ENCODE peak calls at places on chromosomes 1 and 21, in nine cellular contexts. T is lung; X is prostate gland; O is cardiac muscle cell; Q is IMR-90; J is neuronal stem cell; L is CD8-positive, alpha-beta T cell; R is Caco-2; G is sigmoid colon. N is an unnamed sample.

GRCh38 chr21:33655591-33656221 is 13.4 kb downstream of the ITSN1 start:
- DNase-seq in J (no peak), Q (peak; percentile 97), X (no peak), G (no peak), O (peak; percentile 87), R (peak; percentile 87), L (no peak), T (peak; percentile 49), N (peak; percentile 97)

GRCh38 chr1:153845158-153845557 is 70.0 kb downstream of the SLC27A3 start:
- DNase-seq in G (no peak), O (no peak), Q (no peak), T (no peak), J (no peak), L (no peak), X (no peak), R (no peak), N (no peak)

GRCh38 chr1:35637401-35637809 is 3.9 kb downstream of the PSMB2 start:
- DNase-seq in R (no peak), G (no peak), J (no peak), Q (peak; percentile 62), T (no peak), L (no peak), X (no peak), O (peak; percentile 59), N (no peak)

GRCh38 chr1:907611-908451 is 15.9 kb upstream of the SAMD11 start:
- DNase-seq in T (no peak), O (no peak), J (no peak), L (no peak), R (peak; percentile 7), Q (no peak), G (peak; percentile 54), X (no peak), N (no peak)

GRCh38 chr1:71222668-71223067 is 141.8 kb upstream of the ZRANB2 start:
- DNase-seq in T (no peak), G (no peak), J (no peak), R (no peak), L (no peak), X (no peak), O (peak; percentile 6), Q (no peak), N (no peak)

GRCh38 chr1:205963756-205964155 is 20.5 kb upstream of the SLC26A9 start:
- DNase-seq in R (no peak), T (no peak), J (no peak), O (no peak), Q (no peak), G (no peak), X (no peak), L (no peak), N (no peak)

GRCh38 chr1:1157914-1158710 is 15.6 kb upstream of the TTLL10 start:
- DNase-seq in O (peak; percentile 43), G (peak; percentile 79), J (peak; percentile 63), T (peak; percentile 53), L (no peak), X (peak; percentile 56), R (no peak), Q (no peak), N (peak; percentile 34)

GRCh38 chr1:41657679-41658078 is 173.2 kb upstream of the EDN2 start:
- DNase-seq in G (peak; percentile 28), Q (no peak), O (no peak), L (no peak), T (no peak), J (no peak), R (no peak), X (no peak), N (no peak)

GRCh38 chr1:89720839-89721238 is 87.9 kb downstream of the LRRC8C start:
- DNase-seq in R (no peak), J (no peak), L (no peak), Q (no peak), T (no peak), X (no peak), G (no peak), O (no peak), N (no peak)
- H3K4me1 ChIP-seq in R (no peaks in the 10 kb centered on the region), J (no peaks in the 10 kb centered on the region), L (peaks cover 65% of the 10 kb centered on the region), Q (peaks cover 13% of the 10 kb centered on the region), T (peaks cover 5% of the 10 kb centered on the region), X (no peaks in the 10 kb centered on the region), G (peaks cover 17% of the 10 kb centered on the region), O (peaks cover 3% of the 10 kb centered on the region), N (peaks cover 53% of the 10 kb centered on the region)

GRCh38 chr1:24112381-24113169 is 640 bp upstream of the MYOM3 start:
- DNase-seq in G (peak; percentile 85), O (peak; percentile 72), T (peak; percentile 68), X (peak; percentile 66), Q (peak; percentile 65), J (no peak), R (peak; percentile 74), L (peak; percentile 6), N (peak; percentile 40)

GRCh38 chr1:24111264-24111997 is 504 bp downstream of the MYOM3 start:
- DNase-seq in G (no peak), Q (no peak), X (peak; percentile 50), T (no peak), R (no peak), J (no peak), L (no peak), O (peak; percentile 15), N (no peak)

GRCh38 chr1:24109686-24110475 is 2.1 kb downstream of the MYOM3 start:
- DNase-seq in L (no peak), R (no peak), T (no peak), G (no peak), O (no peak), X (no peak), J (no peak), Q (no peak), N (no peak)

GRCh38 chr1:24110642-24111263 is 1.2 kb downstream of the MYOM3 start:
- DNase-seq in J (no peak), L (no peak), Q (no peak), G (no peak), R (no peak), T (no peak), O (no peak), X (no peak), N (no peak)

GRCh38 chr1:24111998-24112380 is at the start of gene MYOM3:
- DNase-seq in T (no peak), L (no peak), Q (no peak), G (no peak), O (no peak), J (no peak), X (no peak), R (no peak), N (no peak)
- H3K27me3 ChIP-seq in T (no peaks in the 10 kb centered on the region), L (no peaks in the 10 kb centered on the region), Q (peaks cover 44% of the 10 kb centered on the region), G (no peaks in the 10 kb centered on the region), O (no peaks in the 10 kb centered on the region), J (no peaks in the 10 kb centered on the region), X (no peaks in the 10 kb centered on the region), R (no peaks in the 10 kb centered on the region), N (no peaks in the 10 kb centered on the region)

GRCh38 chr1:109837852-109838570 is 72.6 kb upstream of the CSF1 start:
- DNase-seq in T (no peak), J (no peak), G (no peak), X (no peak), Q (no peak), R (no peak), L (no peak), O (no peak), N (no peak)

GRCh38 chr1:109840011-109840629 is 70.5 kb upstream of the CSF1 start:
- DNase-seq in L (no peak), R (no peak), J (no peak), O (peak; percentile 85), X (no peak), Q (peak; percentile 55), G (no peak), T (no peak), N (no peak)

GRCh38 chr1:109838838-109839240 is 71.8 kb upstream of the CSF1 start:
- DNase-seq in O (peak; percentile 34), T (no peak), L (no peak), R (no peak), G (peak; percentile 76), Q (peak; percentile 77), X (no peak), J (no peak), N (peak; percentile 60)

GRCh38 chr1:109832935-109833334 is 69.2 kb upstream of the EPS8L3 start:
- DNase-seq in G (no peak), Q (no peak), O (no peak), R (no peak), X (no peak), L (no peak), J (no peak), T (no peak), N (no peak)

GRCh38 chr1:109834951-109835350 is 71.2 kb upstream of the EPS8L3 start:
- DNase-seq in G (no peak), Q (no peak), R (no peak), O (no peak), X (no peak), T (no peak), J (no peak), L (no peak), N (no peak)
- H3K9me3 ChIP-seq in G (no peaks in the 10 kb centered on the region), Q (peaks cover 2% of the 10 kb centered on the region), R (no peaks in the 10 kb centered on the region), O (peaks cover 3% of the 10 kb centered on the region), X (no peaks in the 10 kb centered on the region), T (peaks cover 5% of the 10 kb centered on the region), J (peaks cover 2% of the 10 kb centered on the region), L (no peaks in the 10 kb centered on the region), N (no peaks in the 10 kb centered on the region)

GRCh38 chr1:31799895-31800676 is 15.7 kb downstream of the SPOCD1 start:
- DNase-seq in R (no peak), J (no peak), X (no peak), T (no peak), O (no peak), L (no peak), Q (no peak), G (peak; percentile 60), N (no peak)

GRCh38 chr1:31798433-31799195 is 17.2 kb downstream of the SPOCD1 start:
- DNase-seq in Q (peak; percentile 90), L (no peak), R (no peak), X (no peak), T (no peak), J (no peak), G (peak; percentile 51), O (peak; percentile 80), N (peak; percentile 82)

GRCh38 chr1:31798086-31798432 is 17.8 kb downstream of the SPOCD1 start:
- DNase-seq in Q (no peak), R (no peak), J (no peak), L (no peak), X (no peak), O (no peak), T (no peak), G (peak; percentile 52), N (no peak)

GRCh38 chr1:31800677-31800967 is 15.2 kb downstream of the SPOCD1 start:
- DNase-seq in J (no peak), Q (no peak), O (no peak), T (no peak), G (peak; percentile 12), R (no peak), X (no peak), L (no peak), N (no peak)

DNA sequence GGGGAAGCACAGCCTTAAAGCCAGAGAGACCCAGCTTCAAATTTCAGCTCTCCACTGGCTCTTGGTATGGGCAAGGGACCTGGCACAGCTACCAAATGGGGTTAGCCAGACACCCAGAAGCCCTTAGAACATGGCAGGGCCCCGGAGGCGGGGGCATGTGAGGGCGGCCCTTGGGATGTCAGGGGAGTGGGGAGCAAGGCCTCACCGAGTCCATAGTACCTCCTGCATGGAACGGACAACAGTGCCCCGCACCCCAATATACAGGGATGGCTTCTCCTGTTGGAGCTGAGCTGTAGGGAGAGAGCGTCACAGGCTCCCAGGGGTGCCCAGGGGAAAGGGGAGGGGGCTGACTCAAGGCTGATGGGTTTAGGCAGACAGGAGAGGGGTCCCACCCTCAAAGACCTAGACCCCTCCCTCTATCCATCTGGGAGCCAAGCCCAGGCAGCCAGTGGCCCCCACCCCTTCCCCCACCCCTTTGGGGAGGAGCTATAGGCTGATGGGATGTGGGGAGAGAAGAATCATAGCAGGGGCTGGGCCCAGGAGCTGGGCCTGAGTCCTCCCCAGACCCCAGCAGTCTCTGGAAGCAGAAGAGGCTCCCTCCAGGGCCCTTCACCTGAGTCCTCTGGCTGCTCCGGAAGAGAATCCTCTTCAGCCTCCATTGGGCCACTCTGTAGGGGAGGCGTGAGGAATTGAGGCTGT is 16.5 kb downstream of the SPOCD1 start:
- DNase-seq in R (no peak), O (no peak), Q (no peak), G (peak; percentile 39), T (no peak), X (no peak), L (no peak), J (no peak), N (peak; percentile 43)
- H3K4me1 ChIP-seq in R (no peaks in the 10 kb centered on the region), O (no peaks in the 10 kb centered on the region), Q (peaks cover 32% of the 10 kb centered on the region), G (no peaks in the 10 kb centered on the region), T (peaks cover 3% of the 10 kb centered on the region), X (no peaks in the 10 kb centered on the region), L (no peaks in the 10 kb centered on the region), J (peaks cover 22% of the 10 kb centered on the region), N (peaks cover 52% of the 10 kb centered on the region)